ENCODE peak calls at places on chromosomes 5 and 9, in nine cellular contexts. B is A549; Q is GM12865; H is uterus; K is effector memory CD8-positive, alpha-beta T cell; A is cardiac fibroblast; F is H4; Z is stimulated activated CD4-positive, alpha-beta T cell treated with anti-CD3 and anti-CD28 coated beads, Interleukin-12 subunit alpha, Interleukin-12 subunit beta, amount 100 ng/mL, for 24 hours; W is PC-3. J is an unnamed sample.

GRCh38 chr9:21252727-21253547 is 13.1 kb upstream of the IFNA14 start:
- DNase-seq in B (peak; percentile 40), Q (peak; percentile 40), H (no peak), K (no peak), A (peak; percentile 51), F (peak; percentile 24), Z (no peak), W (peak; percentile 44), J (peak; percentile 7)

GRCh38 chr5:155982354-155982753 is 344.6 kb upstream of the SGCD start:
- DNase-seq in B (no peak), Q (no peak), H (no peak), K (no peak), A (no peak), F (no peak), Z (no peak), W (no peak), J (no peak)

GRCh38 chr9:91360551-91361293 is 996 bp downstream of the AUH start:
- DNase-seq in B (no peak), Q (peak; percentile 32), H (no peak), K (no peak), A (no peak), F (no peak), Z (no peak), W (no peak), J (peak; percentile 80)

GRCh38 chr5:82169892-82170291 is 108.3 kb downstream of the RPS23 start:
- DNase-seq in B (no peak), Q (no peak), H (no peak), K (no peak), A (no peak), F (no peak), Z (no peak), W (no peak), J (no peak)

GRCh38 chr9:126298319-126298801 is 28.3 kb upstream of the MVB12B start:
- DNase-seq in B (no peak), Q (no peak), H (no peak), K (no peak), A (no peak), F (no peak), Z (no peak), W (no peak), J (peak; percentile 11)

GRCh38 chr5:173138707-173139106 is 5.6 kb upstream of the BNIP1 start:
- DNase-seq in B (no peak), Q (no peak), H (no peak), K (no peak), A (no peak), F (no peak), Z (no peak), W (no peak), J (no peak)

GRCh38 chr9:99819123-99819483 is 2.6 kb upstream of the NR4A3 start:
- DNase-seq in B (no peak), Q (no peak), H (no peak), K (no peak), A (no peak), F (no peak), Z (no peak), W (no peak), J (no peak)

GRCh38 chr9:98516897-98517503 is 191.7 kb downstream of the GABBR2 start:
- DNase-seq in B (no peak), Q (no peak), H (no peak), K (no peak), A (no peak), F (no peak), Z (no peak), W (no peak), J (no peak)

GRCh38 chr5:71576241-71576640 is 10.9 kb upstream of the MCCC2 start:
- DNase-seq in B (no peak), Q (no peak), H (no peak), K (no peak), A (no peak), F (no peak), Z (no peak), W (no peak), J (no peak)

GRCh38 chr9:85528607-85529006 is 213.1 kb downstream of the AGTPBP1 start:
- DNase-seq in B (no peak), Q (no peak), H (no peak), K (no peak), A (no peak), F (no peak), Z (no peak), W (no peak), J (no peak)

GRCh38 chr5:132215329-132215728 is 12.3 kb downstream of the P4HA2 start:
- DNase-seq in B (peak; percentile 17), Q (no peak), H (peak; percentile 96), K (no peak), A (peak; percentile 97), F (peak; percentile 98), Z (no peak), W (peak; percentile 88), J (peak; percentile 15)

GRCh38 chr5:127596501-127596900 is 52.4 kb upstream of the CTXN3 start:
- DNase-seq in B (no peak), Q (no peak), H (no peak), K (no peak), A (no peak), F (no peak), Z (no peak), W (no peak), J (no peak)

GRCh38 chr5:143065996-143066522 is 295.9 kb downstream of the ARHGAP26 start:
- DNase-seq in B (no peak), Q (peak; percentile 52), H (no peak), K (no peak), A (no peak), F (no peak), Z (no peak), W (no peak), J (no peak)

GRCh38 chr9:38211002-38211401 is 142.0 kb upstream of the SHB start:
- DNase-seq in B (no peak), Q (no peak), H (no peak), K (no peak), A (no peak), F (no peak), Z (no peak), W (no peak), J (no peak)

GRCh38 chr5:149761461-149761860 is 31.4 kb downstream of the PPARGC1B start:
- DNase-seq in B (no peak), Q (no peak), H (no peak), K (no peak), A (no peak), F (no peak), Z (no peak), W (no peak), J (no peak)

GRCh38 chr5:29777373-29777772 is 1416.1 kb upstream of the CDH6 start:
- DNase-seq in B (no peak), Q (no peak), H (no peak), K (no peak), A (no peak), F (no peak), Z (no peak), W (no peak), J (no peak)

GRCh38 chr5:134466241-134467069 is 54.8 kb upstream of the CDKN2AIPNL start:
- DNase-seq in B (peak; percentile 90), Q (peak; percentile 65), H (peak; percentile 95), K (peak; percentile 11), A (peak; percentile 98), F (peak; percentile 91), Z (peak; percentile 2), W (peak; percentile 92), J (peak; percentile 95)

GRCh38 chr5:3261081-3261480 is 334.6 kb upstream of the IRX1 start:
- DNase-seq in B (no peak), Q (no peak), H (no peak), K (no peak), A (no peak), F (no peak), Z (no peak), W (no peak), J (no peak)

GRCh38 chr5:171426266-171426665 is 6.8 kb downstream of the FGF18 start:
- DNase-seq in B (no peak), Q (no peak), H (peak; percentile 9), K (no peak), A (no peak), F (no peak), Z (no peak), W (no peak), J (no peak)

GRCh38 chr5:31678180-31678579 is 39.2 kb downstream of the PDZD2 start:
- DNase-seq in B (no peak), Q (no peak), H (no peak), K (no peak), A (no peak), F (no peak), Z (no peak), W (no peak), J (no peak)

GRCh38 chr9:129095170-129095667 is 14.3 kb downstream of the DOLPP1 start:
- DNase-seq in B (no peak), Q (no peak), H (no peak), K (no peak), A (no peak), F (no peak), Z (no peak), W (no peak), J (no peak)

GRCh38 chr9:98375138-98375726 is 119.8 kb upstream of the TBC1D2 start:
- DNase-seq in B (no peak), Q (peak; percentile 38), H (no peak), K (no peak), A (peak; percentile 96), F (no peak), Z (no peak), W (peak; percentile 29), J (no peak)

GRCh38 chr5:74639538-74640449 is 734 bp downstream of the ENC1 start:
- DNase-seq in B (no peak), Q (peak; percentile 64), H (peak; percentile 39), K (peak; percentile 20), A (peak; percentile 49), F (peak; percentile 13), Z (no peak), W (peak; percentile 26), J (peak; percentile 61)

GRCh38 chr9:93666279-93666784 is 89.9 kb downstream of the PHF2 start:
- DNase-seq in B (no peak), Q (no peak), H (no peak), K (no peak), A (no peak), F (no peak), Z (no peak), W (no peak), J (no peak)

GRCh38 chr9:117737721-117738226 is 33.6 kb downstream of the TLR4 start:
- DNase-seq in B (no peak), Q (no peak), H (no peak), K (no peak), A (no peak), F (no peak), Z (no peak), W (no peak), J (no peak)

J was measured in ELF-1.